ENCODE peak calls at places on chromosomes 16 and 17, in eight cellular contexts. B is suprapubic skin, M is heart left ventricle, E is GM23338, P is thoracic aorta, T is A549, Z is lung, A is MM.1S. X is an unnamed sample.

GRCh38 chr17:72362466-72363335 is 241.9 kb downstream of the SOX9 start:
- DNase-seq in B (no peak), M (no peak), E (no peak), P (no peak), T (peak; percentile 55), Z (no peak), A (no peak), X (no peak)

GRCh38 chr17:62807812-62808575 is at the start of gene MARCHF10:
- DNase-seq in B (no peak), M (peak; percentile 25), E (peak; percentile 75), P (no peak), T (no peak), Z (peak; percentile 41), A (peak; percentile 21), X (no peak)

GRCh38 chr17:39793473-39793872 is 55.7 kb downstream of the GRB7 start:
- DNase-seq in B (no peak), M (no peak), E (no peak), P (no peak), T (no peak), Z (no peak), A (no peak), X (no peak)

GRCh38 chr16:81421126-81421525 is 23.5 kb upstream of the CMIP start:
- DNase-seq in B (no peak), M (no peak), E (no peak), P (no peak), T (no peak), Z (no peak), A (no peak), X (no peak)

GRCh38 chr17:80331820-80332219 is 71.2 kb downstream of the RNF213 start:
- DNase-seq in B (peak; percentile 20), M (no peak), E (no peak), P (no peak), T (no peak), Z (no peak), A (no peak), X (no peak)

GRCh38 chr17:36532435-36532975 is 2.2 kb downstream of the MYO19 start:
- DNase-seq in B (peak; percentile 42), M (no peak), E (no peak), P (no peak), T (no peak), Z (no peak), A (no peak), X (no peak)

GRCh38 chr17:72884066-72884465 is 208.4 kb downstream of the SLC39A11 start:
- DNase-seq in B (no peak), M (no peak), E (no peak), P (no peak), T (no peak), Z (no peak), A (no peak), X (no peak)

GRCh38 chr17:27452828-27453227 is 3.4 kb upstream of the KSR1 start:
- DNase-seq in B (no peak), M (no peak), E (no peak), P (no peak), T (no peak), Z (no peak), A (no peak), X (no peak)

GRCh38 chr16:10835281-10835931 is 16.8 kb upstream of the TVP23A start:
- DNase-seq in B (no peak), M (no peak), E (no peak), P (no peak), T (no peak), Z (no peak), A (no peak), X (no peak)

GRCh38 chr17:44990994-44991393 is 22.9 kb upstream of the C1QL1 start:
- DNase-seq in B (no peak), M (no peak), E (no peak), P (no peak), T (no peak), Z (no peak), A (no peak), X (no peak)

GRCh38 chr17:66365903-66366302 is 63.5 kb downstream of the PRKCA start:
- DNase-seq in B (no peak), M (no peak), E (no peak), P (no peak), T (no peak), Z (no peak), A (no peak), X (no peak)

GRCh38 chr17:19904412-19904811 is 36.7 kb upstream of the ULK2 start:
- DNase-seq in B (no peak), M (no peak), E (no peak), P (no peak), T (no peak), Z (no peak), A (no peak), X (no peak)

GRCh38 chr16:51531271-51531670 is 380.2 kb upstream of the SALL1 start:
- DNase-seq in B (no peak), M (no peak), E (no peak), P (no peak), T (no peak), Z (no peak), A (no peak), X (no peak)

GRCh38 chr16:2150418-2151187 is 2.2 kb downstream of the RAB26 start:
- DNase-seq in B (peak; percentile 70), M (no peak), E (peak; percentile 80), P (no peak), T (peak; percentile 66), Z (no peak), A (no peak), X (no peak)

GRCh38 chr17:44007346-44008204 is 3.2 kb downstream of the NAGS start:
- DNase-seq in B (no peak), M (no peak), E (no peak), P (no peak), T (no peak), Z (no peak), A (peak; percentile 23), X (no peak)

GRCh38 chr17:72258711-72259110 is 137.9 kb downstream of the SOX9 start:
- DNase-seq in B (no peak), M (no peak), E (no peak), P (no peak), T (no peak), Z (no peak), A (no peak), X (no peak)

GRCh38 chr17:19022747-19023146 is 18.2 kb upstream of the FAM83G start:
- DNase-seq in B (no peak), M (no peak), E (no peak), P (no peak), T (no peak), Z (no peak), A (no peak), X (no peak)

GRCh38 chr17:3718251-3718650 is 5.5 kb upstream of the HASPIN start:
- DNase-seq in B (no peak), M (no peak), E (no peak), P (no peak), T (no peak), Z (no peak), A (no peak), X (no peak)

GRCh38 chr16:55297062-55297909 is 26.7 kb upstream of the IRX6 start:
- DNase-seq in B (no peak), M (no peak), E (peak; percentile 27), P (no peak), T (no peak), Z (no peak), A (no peak), X (no peak)

GRCh38 chr17:20987511-20987910 is 55.3 kb downstream of the USP22 start:
- DNase-seq in B (no peak), M (no peak), E (no peak), P (no peak), T (no peak), Z (no peak), A (no peak), X (no peak)

GRCh38 chr16:55495616-55496289 is 13.1 kb upstream of the LPCAT2 start:
- DNase-seq in B (peak; percentile 35), M (no peak), E (peak; percentile 43), P (no peak), T (no peak), Z (peak; percentile 64), A (no peak), X (peak; percentile 37)

GRCh38 chr16:4538386-4539235 is at the start of gene CDIP1:
- DNase-seq in B (peak; percentile 99), M (peak; percentile 98), E (peak; percentile 99), P (peak; percentile 91), T (peak; percentile 88), Z (peak; percentile 97), A (peak; percentile 97), X (peak; percentile 91)
- TF ChIP-seq CTCF in B (no peak), M (no peak), E (no peak), P (no peak), T (no peak), Z (no peak), A (no peak), X (peak; percentile 8)

GRCh38 chr17:64128787-64129514 is 993 bp downstream of the ERN1 start:
- DNase-seq in B (no peak), M (peak; percentile 33), E (peak; percentile 41), P (no peak), T (peak; percentile 69), Z (no peak), A (no peak), X (no peak)
- H3K4me3 ChIP-seq in B (peak overlapping the region; percentile 88), M (peak overlapping the region; percentile 80), E (peak overlapping the region; percentile 84), P (peak overlapping the region; percentile 92), T (peak overlapping the region; percentile 80), Z (peak overlapping the region; percentile 77), A (peak overlapping the region; percentile 80), X (peak overlapping the region; percentile 94)

DNA sequence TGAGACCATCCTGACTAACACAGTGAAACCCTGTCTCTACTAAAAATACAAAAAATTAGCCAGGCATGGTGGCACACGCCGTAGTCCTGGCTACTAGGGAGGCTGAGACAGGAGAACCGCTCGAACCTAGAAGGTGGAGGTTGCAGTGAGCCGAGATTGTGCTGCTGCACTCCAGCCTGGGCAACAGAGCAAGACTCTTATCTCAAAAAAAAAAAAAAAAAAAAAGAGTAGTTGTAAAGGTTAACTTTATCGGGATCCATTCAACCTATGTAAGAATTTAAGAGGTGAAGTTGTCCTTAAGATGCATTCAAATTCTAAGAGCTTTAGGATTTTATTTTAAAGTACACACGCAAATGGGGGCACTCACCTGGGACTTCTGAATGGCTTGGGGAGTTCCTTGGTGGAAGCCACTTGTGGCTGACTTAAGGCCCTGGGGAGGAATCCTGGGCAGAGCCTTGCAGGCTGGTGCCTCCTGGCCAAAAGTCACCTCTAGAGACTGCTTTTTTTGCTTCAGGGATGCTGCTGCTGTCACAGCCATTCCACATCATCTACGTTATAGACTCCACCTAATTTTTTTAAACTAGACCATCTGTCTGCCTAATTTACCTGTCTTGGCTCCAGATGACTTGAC is 3.3 kb downstream of the CTCF start:
- DNase-seq in B (no peak), M (no peak), E (no peak), P (no peak), T (no peak), Z (no peak), A (peak; percentile 35), X (no peak)
- H3K4me1 ChIP-seq in B (peaks cover 41% of the 10 kb centered on the region), M (peaks cover 23% of the 10 kb centered on the region), E (peaks cover 16% of the 10 kb centered on the region), P (peaks cover 15% of the 10 kb centered on the region), T (peaks cover 17% of the 10 kb centered on the region), Z (peaks cover 6% of the 10 kb centered on the region), A (peaks cover 24% of the 10 kb centered on the region), X (peaks cover 7% of the 10 kb centered on the region)

GRCh38 chr17:28973414-28973813 is 22.1 kb upstream of the PHF12 start:
- DNase-seq in B (no peak), M (peak; percentile 78), E (no peak), P (no peak), T (no peak), Z (peak; percentile 64), A (no peak), X (no peak)
- TF ChIP-seq CTCF in B (no peak), M (peak; percentile 10), E (no peak), P (no peak), T (no peak), Z (no peak), A (no peak), X (no peak)

X was measured in ascending aorta.